ENCODE peak calls at places on chromosomes 6 and 20, in ten cellular contexts. A is IMR-90; R is effector CD8-positive, alpha-beta T cell; S is hippocampal formation; V is skeletal muscle cell; K is A172; C is stimulated activated CD4-positive, alpha-beta T cell treated with anti-CD3 and anti-CD28 coated beads, Interleukin-2, amount 100 ng/mL, for 48 hours; Z is psoas muscle; J is stomach; D is choroid plexus epithelial cell. I is an unnamed sample.

GRCh38 chr6:169971951-169972651 is 220.7 kb downstream of the ERMARD start:
- DNase-seq in A (no peak), R (no peak), S (no peak), V (no peak), K (no peak), C (no peak), Z (no peak), J (peak; percentile 16), D (no peak), I (no peak)

GRCh38 chr6:150371356-150371755 is 2.5 kb downstream of the IYD start:
- DNase-seq in A (no peak), R (no peak), S (no peak), V (no peak), K (no peak), C (no peak), Z (no peak), J (no peak), D (no peak), I (no peak)

GRCh38 chr6:112253842-112254816 is at the start of gene LAMA4:
- DNase-seq in A (peak; percentile 69), R (no peak), S (peak; percentile 17), V (no peak), K (no peak), C (peak; percentile 7), Z (peak; percentile 51), J (peak; percentile 45), D (peak; percentile 91), I (peak; percentile 92)

GRCh38 chr20:44644384-44645131 is 6.9 kb downstream of the ADA start:
- DNase-seq in A (no peak), R (no peak), S (no peak), V (no peak), K (no peak), C (no peak), Z (no peak), J (no peak), D (no peak), I (no peak)

GRCh38 chr6:154619183-154619582 is 108.7 kb upstream of the CNKSR3 start:
- DNase-seq in A (no peak), R (no peak), S (no peak), V (no peak), K (no peak), C (no peak), Z (no peak), J (peak; percentile 58), D (no peak), I (no peak)

GRCh38 chr6:69722683-69723082 is 74.1 kb downstream of the LMBRD1 start:
- DNase-seq in A (no peak), R (no peak), S (no peak), V (no peak), K (no peak), C (no peak), Z (no peak), J (no peak), D (no peak), I (no peak)

GRCh38 chr20:62370115-62370806 is 3.1 kb upstream of the LAMA5 start:
- DNase-seq in A (peak; percentile 79), R (no peak), S (no peak), V (no peak), K (peak; percentile 97), C (no peak), Z (peak; percentile 45), J (peak; percentile 49), D (no peak), I (peak; percentile 80)

GRCh38 chr6:155939253-155939652 is 483.6 kb upstream of the NOX3 start:
- DNase-seq in A (no peak), R (no peak), S (no peak), V (no peak), K (no peak), C (no peak), Z (no peak), J (no peak), D (no peak), I (no peak)

GRCh38 chr6:99424761-99425646 is at the start of gene PNISR:
- DNase-seq in A (peak; percentile 99), R (peak; percentile 81), S (peak; percentile 86), V (peak; percentile 98), K (peak; percentile 97), C (peak; percentile 69), Z (peak; percentile 84), J (peak; percentile 88), D (peak; percentile 100), I (peak; percentile 99)

GRCh38 chr20:41437836-41438235 is 71.2 kb upstream of the EMILIN3 start:
- DNase-seq in A (peak; percentile 10), R (no peak), S (no peak), V (no peak), K (no peak), C (no peak), Z (no peak), J (no peak), D (peak; percentile 72), I (peak; percentile 13)

GRCh38 chr6:132746049-132746448 is 11.7 kb downstream of the VNN2 start:
- DNase-seq in A (no peak), R (no peak), S (no peak), V (no peak), K (no peak), C (no peak), Z (no peak), J (no peak), D (no peak), I (no peak)

GRCh38 chr6:167576798-167577528 is 249.7 kb upstream of the AFDN start:
- DNase-seq in A (no peak), R (no peak), S (no peak), V (no peak), K (no peak), C (no peak), Z (no peak), J (no peak), D (no peak), I (no peak)

GRCh38 chr6:124148225-124148624 is 344.6 kb downstream of the NKAIN2 start:
- DNase-seq in A (no peak), R (no peak), S (no peak), V (no peak), K (no peak), C (no peak), Z (no peak), J (no peak), D (no peak), I (no peak)

GRCh38 chr20:12269579-12269978 is 351.9 kb downstream of the BTBD3 start:
- DNase-seq in A (no peak), R (no peak), S (no peak), V (no peak), K (no peak), C (no peak), Z (no peak), J (no peak), D (no peak), I (no peak)

GRCh38 chr6:32386040-32386439 is 14.3 kb upstream of the TSBP1 start:
- DNase-seq in A (no peak), R (no peak), S (no peak), V (no peak), K (no peak), C (no peak), Z (no peak), J (no peak), D (no peak), I (no peak)

GRCh38 chr6:33410711-33411631 is at the start of gene PHF1:
- DNase-seq in A (peak; percentile 80), R (peak; percentile 54), S (no peak), V (peak; percentile 59), K (peak; percentile 79), C (no peak), Z (peak; percentile 82), J (peak; percentile 77), D (peak; percentile 88), I (peak; percentile 91)

GRCh38 chr6:149128489-149129145 is 188.9 kb upstream of the TAB2 start:
- DNase-seq in A (no peak), R (no peak), S (no peak), V (no peak), K (no peak), C (no peak), Z (no peak), J (no peak), D (peak; percentile 65), I (no peak)

GRCh38 chr20:4546342-4546741 is 175.4 kb upstream of the PRND start:
- DNase-seq in A (no peak), R (no peak), S (no peak), V (no peak), K (no peak), C (no peak), Z (no peak), J (no peak), D (no peak), I (no peak)

GRCh38 chr6:6790891-6791290 is 202.4 kb downstream of the LY86 start:
- DNase-seq in A (peak; percentile 15), R (no peak), S (no peak), V (no peak), K (peak; percentile 73), C (no peak), Z (no peak), J (no peak), D (no peak), I (peak; percentile 35)

GRCh38 chr6:33702345-33702977 is 9.0 kb downstream of the UQCC2 start:
- DNase-seq in A (peak; percentile 61), R (no peak), S (no peak), V (no peak), K (peak; percentile 70), C (no peak), Z (no peak), J (peak; percentile 58), D (peak; percentile 81), I (peak; percentile 76)

GRCh38 chr20:63343460-63344150 is 17.5 kb downstream of the CHRNA4 start:
- DNase-seq in A (no peak), R (no peak), S (no peak), V (no peak), K (no peak), C (no peak), Z (no peak), J (no peak), D (no peak), I (no peak)

GRCh38 chr20:6583134-6583738 is 184.2 kb upstream of the BMP2 start:
- DNase-seq in A (peak; percentile 55), R (no peak), S (peak; percentile 16), V (no peak), K (peak; percentile 23), C (no peak), Z (peak; percentile 31), J (peak; percentile 49), D (peak; percentile 78), I (peak; percentile 77)

GRCh38 chr20:62878244-62879030 is 16.8 kb upstream of the TCFL5 start:
- DNase-seq in A (no peak), R (no peak), S (no peak), V (no peak), K (no peak), C (no peak), Z (no peak), J (no peak), D (no peak), I (no peak)

GRCh38 chr6:74717591-74717990 is 488.3 kb downstream of the COL12A1 start:
- DNase-seq in A (no peak), R (no peak), S (no peak), V (no peak), K (no peak), C (no peak), Z (no peak), J (no peak), D (no peak), I (no peak)

GRCh38 chr6:53986165-53986720 is 125.0 kb upstream of the MLIP start:
- DNase-seq in A (peak; percentile 70), R (no peak), S (peak; percentile 6), V (no peak), K (peak; percentile 62), C (peak; percentile 0), Z (peak; percentile 27), J (no peak), D (peak; percentile 91), I (peak; percentile 83)

GRCh38 chr6:49523901-49524300 is 24.2 kb downstream of the GLYATL3 start:
- DNase-seq in A (no peak), R (no peak), S (no peak), V (no peak), K (no peak), C (no peak), Z (no peak), J (no peak), D (no peak), I (no peak)

GRCh38 chr6:50959081-50959641 is 140.5 kb downstream of the TFAP2B start:
- DNase-seq in A (no peak), R (no peak), S (no peak), V (no peak), K (no peak), C (no peak), Z (no peak), J (no peak), D (no peak), I (no peak)